ENCODE peak calls at places on chromosome 22, in six cellular contexts. One of them, this sample, is unnamed.

GRCh38 chr22:42376721-42377177 is 55.5 kb downstream of the NFAM1 start:
- ATAC-seq in A549: no peak
- ATAC-seq in upper lobe of left lung: peak; percentile 85
- ATAC-seq in HepG2: no peak
- ATAC-seq in K562: peak; percentile 64
- ATAC-seq in GM12878: no peak
- ATAC-seq in this sample: peak; percentile 90

GRCh38 chr22:19515654-19516377 is 8.4 kb downstream of the CLDN5 start:
- ATAC-seq in A549: no peak
- ATAC-seq in upper lobe of left lung: no peak
- ATAC-seq in HepG2: no peak
- ATAC-seq in K562: no peak
- ATAC-seq in GM12878: no peak
- ATAC-seq in this sample: no peak

GRCh38 chr22:30196867-30197336 is 49.7 kb downstream of the LIF start:
- ATAC-seq in A549: no peak
- ATAC-seq in upper lobe of left lung: no peak
- ATAC-seq in HepG2: no peak
- ATAC-seq in K562: no peak
- ATAC-seq in GM12878: no peak
- ATAC-seq in this sample: peak; percentile 4

GRCh38 chr22:50304528-50305392 is 2.7 kb downstream of the PLXNB2 start:
- ATAC-seq in A549: peak; percentile 10
- ATAC-seq in upper lobe of left lung: peak; percentile 42
- ATAC-seq in HepG2: no peak
- ATAC-seq in K562: peak; percentile 10
- ATAC-seq in GM12878: peak; percentile 2
- ATAC-seq in this sample: no peak

GRCh38 chr22:45290410-45290936 is 5.7 kb downstream of the UPK3A start:
- ATAC-seq in A549: peak; percentile 62
- ATAC-seq in upper lobe of left lung: no peak
- ATAC-seq in HepG2: no peak
- ATAC-seq in K562: peak; percentile 69
- ATAC-seq in GM12878: no peak
- ATAC-seq in this sample: no peak

GRCh38 chr22:28808716-28809355 is 8.5 kb upstream of the XBP1 start:
- ATAC-seq in A549: no peak
- ATAC-seq in upper lobe of left lung: no peak
- ATAC-seq in HepG2: peak; percentile 50
- ATAC-seq in K562: no peak
- ATAC-seq in GM12878: no peak
- ATAC-seq in this sample: no peak

GRCh38 chr22:43628253-43628649 is 183.9 kb downstream of the EFCAB6 start:
- ATAC-seq in A549: no peak
- ATAC-seq in upper lobe of left lung: no peak
- ATAC-seq in HepG2: no peak
- ATAC-seq in K562: no peak
- ATAC-seq in GM12878: no peak
- ATAC-seq in this sample: no peak

GRCh38 chr22:50459443-50460140 is 15.2 kb downstream of the SBF1 start:
- ATAC-seq in A549: no peak
- ATAC-seq in upper lobe of left lung: no peak
- ATAC-seq in HepG2: no peak
- ATAC-seq in K562: no peak
- ATAC-seq in GM12878: peak; percentile 24
- ATAC-seq in this sample: no peak

GRCh38 chr22:23278883-23279675 is 98.8 kb downstream of the BCR start:
- ATAC-seq in A549: no peak
- ATAC-seq in upper lobe of left lung: peak; percentile 27
- ATAC-seq in HepG2: no peak
- ATAC-seq in K562: no peak
- ATAC-seq in GM12878: no peak
- ATAC-seq in this sample: peak; percentile 8

GRCh38 chr22:23281053-23281405 is 100.7 kb downstream of the BCR start:
- ATAC-seq in A549: no peak
- ATAC-seq in upper lobe of left lung: no peak
- ATAC-seq in HepG2: no peak
- ATAC-seq in K562: peak; percentile 1
- ATAC-seq in GM12878: no peak
- ATAC-seq in this sample: no peak

GRCh38 chr22:23280356-23281052 is 100.2 kb downstream of the BCR start:
- ATAC-seq in A549: no peak
- ATAC-seq in upper lobe of left lung: no peak
- ATAC-seq in HepG2: no peak
- ATAC-seq in K562: no peak
- ATAC-seq in GM12878: no peak
- ATAC-seq in this sample: no peak

GRCh38 chr22:23281406-23282088 is 101.2 kb downstream of the BCR start:
- ATAC-seq in A549: peak; percentile 93
- ATAC-seq in upper lobe of left lung: peak; percentile 85
- ATAC-seq in HepG2: peak; percentile 75
- ATAC-seq in K562: peak; percentile 95
- ATAC-seq in GM12878: peak; percentile 94
- ATAC-seq in this sample: peak; percentile 79

GRCh38 chr22:23279781-23280180 is 99.5 kb downstream of the BCR start:
- ATAC-seq in A549: no peak
- ATAC-seq in upper lobe of left lung: no peak
- ATAC-seq in HepG2: no peak
- ATAC-seq in K562: no peak
- ATAC-seq in GM12878: no peak
- ATAC-seq in this sample: no peak
- H3K27ac ChIP-seq in A549: no peak overlapping the region
- H3K27ac ChIP-seq in upper lobe of left lung: peak overlapping the region; percentile 63
- H3K27ac ChIP-seq in HepG2: no peak overlapping the region
- H3K27ac ChIP-seq in K562: no peak overlapping the region
- H3K27ac ChIP-seq in GM12878: no peak overlapping the region
- H3K27ac ChIP-seq in this sample: peak overlapping the region; percentile 90

DNA sequence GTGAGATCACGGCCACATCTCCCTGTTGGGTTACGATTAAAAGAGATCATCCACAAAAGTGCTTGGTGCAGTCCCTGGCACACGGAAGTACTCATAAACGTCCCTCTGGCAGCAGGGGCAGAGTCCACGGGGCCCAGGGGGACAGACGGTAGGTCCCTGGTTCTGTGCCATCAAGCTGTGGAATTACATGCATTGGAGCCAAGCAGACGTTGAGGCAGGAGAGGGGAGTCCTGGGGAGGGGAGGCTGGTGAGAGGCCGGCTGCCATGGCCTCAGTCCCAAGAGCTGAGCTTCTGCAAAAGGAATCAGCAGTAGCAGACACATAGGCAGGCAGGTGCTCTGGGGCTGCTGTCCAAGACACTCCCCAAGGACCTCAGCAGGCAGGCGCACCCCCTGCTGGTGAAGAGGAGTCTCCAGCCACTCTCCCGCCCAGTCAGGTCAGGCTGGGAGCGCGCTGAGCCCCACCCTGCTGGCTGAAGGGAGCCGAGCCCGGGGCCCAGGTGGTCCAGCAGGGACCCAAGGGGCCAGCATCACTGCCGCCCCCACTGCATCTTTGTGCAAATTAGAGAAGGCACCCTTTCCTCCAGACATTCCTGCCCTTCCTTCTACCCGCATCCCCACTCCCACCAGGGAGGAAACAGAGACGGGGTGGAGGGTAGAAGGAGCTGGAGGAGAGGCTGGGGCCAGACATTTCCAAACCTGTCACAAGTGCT is 7.6 kb upstream of the KCTD17 start:
- ATAC-seq in A549: peak; percentile 99
- ATAC-seq in upper lobe of left lung: peak; percentile 85
- ATAC-seq in HepG2: peak; percentile 95
- ATAC-seq in K562: peak; percentile 100
- ATAC-seq in GM12878: peak; percentile 99
- ATAC-seq in this sample: peak; percentile 58
- TF ChIP-seq POLR2A in A549: no peak
- TF ChIP-seq POLR2A in upper lobe of left lung: no peak
- TF ChIP-seq POLR2A in HepG2: no peak
- TF ChIP-seq POLR2A in K562: no peak
- TF ChIP-seq POLR2A in GM12878: no peak
- TF ChIP-seq POLR2A in this sample: no peak

GRCh38 chr22:27024982-27025381 is 367.6 kb downstream of the MIAT start:
- ATAC-seq in A549: no peak
- ATAC-seq in upper lobe of left lung: no peak
- ATAC-seq in HepG2: no peak
- ATAC-seq in K562: no peak
- ATAC-seq in GM12878: no peak
- ATAC-seq in this sample: no peak
- TF ChIP-seq EP300 in A549: no peak
- TF ChIP-seq EP300 in upper lobe of left lung: no peak
- TF ChIP-seq EP300 in HepG2: no peak
- TF ChIP-seq EP300 in K562: no peak
- TF ChIP-seq EP300 in GM12878: no peak
- TF ChIP-seq EP300 in this sample: no peak

GRCh38 chr22:40819741-40820140 is 595 bp upstream of the SLC25A17 start:
- ATAC-seq in A549: peak; percentile 40
- ATAC-seq in upper lobe of left lung: peak; percentile 45
- ATAC-seq in HepG2: peak; percentile 19
- ATAC-seq in K562: no peak
- ATAC-seq in GM12878: no peak
- ATAC-seq in this sample: peak; percentile 44

GRCh38 chr22:40813912-40814315 is 5.2 kb downstream of the SLC25A17 start:
- ATAC-seq in A549: no peak
- ATAC-seq in upper lobe of left lung: no peak
- ATAC-seq in HepG2: no peak
- ATAC-seq in K562: peak; percentile 48
- ATAC-seq in GM12878: no peak
- ATAC-seq in this sample: no peak

GRCh38 chr22:40818192-40818746 is 877 bp downstream of the SLC25A17 start:
- ATAC-seq in A549: no peak
- ATAC-seq in upper lobe of left lung: no peak
- ATAC-seq in HepG2: no peak
- ATAC-seq in K562: peak; percentile 3
- ATAC-seq in GM12878: peak; percentile 17
- ATAC-seq in this sample: no peak

GRCh38 chr22:40818747-40819662 is at the start of gene SLC25A17:
- ATAC-seq in A549: peak; percentile 95
- ATAC-seq in upper lobe of left lung: peak; percentile 98
- ATAC-seq in HepG2: peak; percentile 95
- ATAC-seq in K562: peak; percentile 87
- ATAC-seq in GM12878: peak; percentile 93
- ATAC-seq in this sample: peak; percentile 97

DNA sequence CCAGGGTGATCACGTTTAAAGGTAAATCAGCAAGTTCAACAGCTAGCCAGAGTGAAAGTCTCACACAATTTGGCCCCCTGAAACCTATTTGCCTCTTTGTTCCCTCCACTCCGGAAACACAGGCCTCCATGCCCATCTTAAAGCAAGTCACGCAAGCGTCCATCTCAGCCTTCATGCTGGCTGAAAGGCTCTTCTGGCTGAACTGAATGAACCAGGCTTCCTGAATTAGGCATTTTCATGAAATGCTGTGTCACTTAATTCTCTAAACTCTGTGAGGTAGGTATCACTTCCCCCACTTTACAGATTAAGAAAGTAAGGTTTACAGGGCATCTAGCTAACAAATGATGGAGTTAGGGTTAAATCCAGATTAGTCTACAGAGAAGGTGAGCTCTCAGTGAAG is 1.4 kb downstream of the SLC25A17 start:
- ATAC-seq in A549: no peak
- ATAC-seq in upper lobe of left lung: no peak
- ATAC-seq in HepG2: no peak
- ATAC-seq in K562: peak; percentile 6
- ATAC-seq in GM12878: peak; percentile 32
- ATAC-seq in this sample: no peak
- H3K27ac ChIP-seq in A549: no peak overlapping the region
- H3K27ac ChIP-seq in upper lobe of left lung: no peak overlapping the region
- H3K27ac ChIP-seq in HepG2: no peak overlapping the region
- H3K27ac ChIP-seq in K562: peak overlapping the region; percentile 89
- H3K27ac ChIP-seq in GM12878: peak overlapping the region; percentile 84
- H3K27ac ChIP-seq in this sample: no peak overlapping the region

GRCh38 chr22:41022470-41023298 is 69.7 kb upstream of the EP300 start:
- ATAC-seq in A549: peak; percentile 80
- ATAC-seq in upper lobe of left lung: peak; percentile 95
- ATAC-seq in HepG2: peak; percentile 73
- ATAC-seq in K562: peak; percentile 87
- ATAC-seq in GM12878: peak; percentile 86
- ATAC-seq in this sample: peak; percentile 94
- TF ChIP-seq POLR2A in A549: peak; percentile 4
- TF ChIP-seq POLR2A in upper lobe of left lung: peak; percentile 80
- TF ChIP-seq POLR2A in HepG2: no peak
- TF ChIP-seq POLR2A in K562: no peak
- TF ChIP-seq POLR2A in GM12878: peak; percentile 69
- TF ChIP-seq POLR2A in this sample: peak; percentile 85

DNA sequence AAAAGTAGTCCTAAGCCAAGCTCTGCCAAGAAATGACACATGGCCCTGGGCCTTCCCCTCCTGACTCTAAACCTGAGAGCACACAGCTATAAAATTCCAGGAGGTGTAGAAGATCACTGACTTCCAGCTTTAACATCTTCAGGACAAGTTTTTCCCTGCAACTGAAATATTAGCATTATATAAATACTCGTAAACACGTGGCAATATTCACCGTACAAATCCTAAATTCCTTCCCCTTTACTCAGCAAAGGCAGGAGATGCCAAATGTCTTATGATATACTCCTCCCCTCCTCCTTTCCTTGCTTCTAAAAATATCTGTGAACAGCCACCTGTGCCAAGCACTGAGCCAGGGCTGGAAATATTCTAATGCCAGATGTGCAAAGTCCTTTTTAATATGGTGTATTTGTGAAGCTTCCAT is 194.0 kb downstream of the LARGE1 start:
- ATAC-seq in A549: no peak
- ATAC-seq in upper lobe of left lung: no peak
- ATAC-seq in HepG2: no peak
- ATAC-seq in K562: no peak
- ATAC-seq in GM12878: no peak
- ATAC-seq in this sample: peak; percentile 85
- TF ChIP-seq EP300 in A549: no peak
- TF ChIP-seq EP300 in upper lobe of left lung: no peak
- TF ChIP-seq EP300 in HepG2: no peak
- TF ChIP-seq EP300 in K562: no peak
- TF ChIP-seq EP300 in GM12878: no peak
- TF ChIP-seq EP300 in this sample: no peak

DNA sequence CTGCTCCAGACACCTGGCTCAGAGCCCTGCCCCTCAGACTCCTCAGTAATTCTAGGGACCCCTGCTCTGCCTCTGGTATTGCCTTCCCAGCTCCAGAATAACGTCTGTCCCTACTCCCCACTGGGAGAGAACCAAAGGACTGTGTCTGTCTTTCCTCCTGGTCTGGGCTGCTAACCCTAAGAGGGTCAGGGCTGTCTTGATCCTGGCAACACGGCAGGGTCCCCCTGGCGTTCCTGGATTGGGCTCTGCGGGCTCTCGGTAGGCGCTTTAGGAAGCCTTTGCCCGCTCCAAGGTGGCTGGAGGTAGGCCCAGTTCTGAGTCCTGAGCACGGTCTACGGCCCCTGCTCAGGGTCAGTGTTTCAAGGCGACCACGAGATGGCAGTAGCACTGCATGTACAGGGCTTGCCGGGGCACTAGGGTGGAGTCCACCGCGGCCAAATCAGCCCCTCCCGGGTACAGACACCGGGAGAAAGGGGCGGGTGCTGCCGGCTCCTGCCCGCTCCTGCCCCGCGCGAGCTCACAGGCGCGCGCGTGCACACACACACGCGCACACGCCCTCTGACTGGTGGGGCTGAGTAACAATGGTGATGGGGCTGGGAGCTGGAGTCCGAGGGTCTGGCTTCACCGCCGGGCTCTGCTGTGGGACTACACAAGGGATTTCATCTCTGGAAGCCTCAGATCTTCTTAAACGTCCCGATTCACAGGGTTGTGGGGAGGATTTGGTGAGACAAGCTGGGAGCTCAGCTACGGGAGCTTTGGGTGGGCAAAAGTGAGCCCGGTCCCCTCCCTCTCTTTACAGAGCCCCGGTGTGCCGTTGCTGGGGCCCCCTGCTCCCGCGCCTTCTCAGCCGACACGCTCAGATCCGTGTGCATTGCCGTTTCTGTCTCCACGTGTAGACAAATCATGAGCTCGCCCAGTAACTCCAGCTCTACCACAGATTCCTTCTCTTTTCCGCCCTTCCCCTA is 30.1 kb upstream of the HMOX1 start:
- ATAC-seq in A549: peak; percentile 93
- ATAC-seq in upper lobe of left lung: peak; percentile 93
- ATAC-seq in HepG2: peak; percentile 87
- ATAC-seq in K562: peak; percentile 99
- ATAC-seq in GM12878: peak; percentile 90
- ATAC-seq in this sample: peak; percentile 92
- H3K27ac ChIP-seq in A549: peak overlapping the region; percentile 95
- H3K27ac ChIP-seq in upper lobe of left lung: peak overlapping the region; percentile 58
- H3K27ac ChIP-seq in HepG2: peak overlapping the region; percentile 53
- H3K27ac ChIP-seq in K562: no peak overlapping the region
- H3K27ac ChIP-seq in GM12878: peak overlapping the region; percentile 18
- H3K27ac ChIP-seq in this sample: peak overlapping the region; percentile 65

This sample was measured in gastroesophageal sphincter.